ENCODE peak calls at places on chromosomes 2 and 18, in eight cellular contexts. Y is PC-9, B is fibroblast of pulmonary artery, O is upper lobe of left lung, F is stomach, I is tibial artery, M is GM12864, X is K562. D is an unnamed sample.

GRCh38 chr2:239459581-239459980 is 58.8 kb upstream of the HDAC4 start:
- DNase-seq in Y (no peak), B (no peak), O (no peak), F (peak; percentile 17), I (no peak), M (no peak), X (no peak), D (no peak)

GRCh38 chr2:96489261-96489660 is 15.9 kb downstream of the NEURL3 start:
- DNase-seq in Y (no peak), B (no peak), O (no peak), F (no peak), I (no peak), M (no peak), X (no peak), D (no peak)

GRCh38 chr2:104733544-104733943 is 120.4 kb upstream of the POU3F3 start:
- DNase-seq in Y (peak; percentile 9), B (no peak), O (no peak), F (no peak), I (no peak), M (peak; percentile 19), X (peak; percentile 60), D (no peak)

GRCh38 chr2:43634604-43635306 is 2.3 kb upstream of the PLEKHH2 start:
- DNase-seq in Y (no peak), B (peak; percentile 80), O (no peak), F (no peak), I (no peak), M (no peak), X (no peak), D (peak; percentile 91)

GRCh38 chr2:225319872-225320271 is 79.6 kb upstream of the NYAP2 start:
- DNase-seq in Y (no peak), B (no peak), O (no peak), F (no peak), I (no peak), M (no peak), X (no peak), D (no peak)

GRCh38 chr2:24939353-24939752 is 19.3 kb upstream of the ADCY3 start:
- DNase-seq in Y (no peak), B (no peak), O (no peak), F (no peak), I (no peak), M (no peak), X (no peak), D (no peak)

GRCh38 chr2:19532797-19533196 is 174.4 kb upstream of the OSR1 start:
- DNase-seq in Y (no peak), B (peak; percentile 37), O (no peak), F (no peak), I (no peak), M (no peak), X (no peak), D (peak; percentile 76)

GRCh38 chr2:69701100-69701945 is 40.6 kb upstream of the ANXA4 start:
- DNase-seq in Y (no peak), B (no peak), O (no peak), F (no peak), I (no peak), M (no peak), X (no peak), D (no peak)

GRCh38 chr18:45050712-45051639 is 370.3 kb downstream of the SETBP1 start:
- DNase-seq in Y (no peak), B (peak; percentile 84), O (no peak), F (no peak), I (no peak), M (no peak), X (no peak), D (peak; percentile 97)

GRCh38 chr2:241029599-241030332 is 31.3 kb downstream of the SNED1 start:
- DNase-seq in Y (no peak), B (no peak), O (peak; percentile 76), F (no peak), I (no peak), M (no peak), X (no peak), D (no peak)

GRCh38 chr2:128735296-128735960 is 416.8 kb upstream of the HS6ST1 start:
- DNase-seq in Y (no peak), B (no peak), O (peak; percentile 59), F (no peak), I (no peak), M (no peak), X (no peak), D (no peak)

GRCh38 chr2:99939135-99939534 is 203.3 kb downstream of the AFF3 start:
- DNase-seq in Y (no peak), B (no peak), O (no peak), F (no peak), I (no peak), M (no peak), X (no peak), D (no peak)

GRCh38 chr2:157190151-157190550 is 67.4 kb upstream of the GALNT5 start:
- DNase-seq in Y (no peak), B (peak; percentile 86), O (no peak), F (no peak), I (no peak), M (no peak), X (no peak), D (peak; percentile 82)

DNA sequence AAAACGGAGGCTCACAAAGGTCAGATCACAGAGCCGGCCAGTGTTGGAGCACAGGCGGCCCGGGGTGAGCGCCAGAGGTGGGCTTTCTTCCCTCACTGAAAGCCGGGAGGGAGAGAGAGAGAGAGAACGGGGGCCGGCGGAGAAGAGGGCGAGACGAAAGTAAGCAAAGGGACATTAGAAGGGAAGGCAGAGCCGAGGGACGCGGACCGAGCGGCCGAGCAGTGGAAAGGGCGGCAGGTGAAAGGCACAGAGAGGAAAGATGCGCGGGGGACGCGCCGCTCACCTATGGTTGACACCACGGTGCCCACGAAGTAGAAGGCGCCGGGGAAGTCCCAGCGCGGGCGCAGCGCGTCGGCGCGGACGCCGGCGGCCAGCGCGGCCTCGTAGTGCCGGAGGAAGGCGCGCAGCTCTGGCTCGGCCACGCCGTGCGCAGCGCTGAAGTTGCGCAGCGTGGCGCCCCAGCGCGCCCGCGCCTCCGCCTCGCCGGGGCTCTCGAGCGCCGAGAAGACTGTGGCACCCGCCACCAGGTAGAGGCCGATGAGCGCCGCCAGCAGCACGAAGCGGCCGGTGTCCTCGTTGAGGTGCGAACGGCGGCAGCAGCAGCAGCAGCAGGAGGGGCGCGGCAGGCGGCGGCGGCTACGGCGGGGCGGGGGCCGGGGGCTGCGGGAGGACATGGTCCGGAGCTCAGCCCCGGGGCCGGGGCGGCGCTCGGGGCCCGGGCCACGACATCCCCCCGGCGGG is 166.9 kb downstream of the MSH2 start:
- DNase-seq in Y (no peak), B (peak; percentile 17), O (peak; percentile 79), F (no peak), I (no peak), M (no peak), X (no peak), D (peak; percentile 6)
- H3K4me3 ChIP-seq in Y (no peak overlapping the region), B (no peak overlapping the region), O (peak overlapping the region; percentile 37), F (peak overlapping the region; percentile 31), I (no peak overlapping the region), M (peak overlapping the region; percentile 20), X (no peak overlapping the region), D (no peak overlapping the region)

GRCh38 chr18:24736686-24737085 is 276.2 kb downstream of the HRH4 start:
- DNase-seq in Y (no peak), B (no peak), O (no peak), F (no peak), I (no peak), M (no peak), X (no peak), D (no peak)
- TF ChIP-seq CTCF in Y (no peak), B (no peak), O (no peak), F (no peak), I (no peak), M (no peak), X (no peak), D (no peak)

GRCh38 chr2:98909381-98910211 is 26.4 kb downstream of the CRACDL start:
- DNase-seq in Y (peak; percentile 92), B (peak; percentile 93), O (no peak), F (peak; percentile 94), I (no peak), M (no peak), X (no peak), D (peak; percentile 85)
- H3K4me3 ChIP-seq in Y (no peak overlapping the region), B (no peak overlapping the region), O (no peak overlapping the region), F (no peak overlapping the region), I (no peak overlapping the region), M (no peak overlapping the region), X (no peak overlapping the region), D (no peak overlapping the region)

GRCh38 chr2:85255813-85256581 is 71.8 kb downstream of the TGOLN2 start:
- DNase-seq in Y (peak; percentile 56), B (peak; percentile 62), O (peak; percentile 68), F (no peak), I (no peak), M (no peak), X (no peak), D (no peak)

GRCh38 chr2:85257359-85258193 is 70.2 kb downstream of the TGOLN2 start:
- DNase-seq in Y (peak; percentile 60), B (no peak), O (peak; percentile 48), F (no peak), I (no peak), M (no peak), X (no peak), D (peak; percentile 68)

GRCh38 chr2:85255456-85255812 is 72.4 kb downstream of the TGOLN2 start:
- DNase-seq in Y (no peak), B (no peak), O (no peak), F (no peak), I (no peak), M (no peak), X (no peak), D (no peak)

GRCh38 chr2:85253890-85254289 is 73.9 kb downstream of the TGOLN2 start:
- DNase-seq in Y (no peak), B (no peak), O (no peak), F (no peak), I (no peak), M (no peak), X (no peak), D (no peak)

GRCh38 chr2:85254540-85255261 is 73.1 kb downstream of the TGOLN2 start:
- DNase-seq in Y (no peak), B (no peak), O (no peak), F (no peak), I (no peak), M (no peak), X (no peak), D (no peak)
- TF ChIP-seq CTCF in Y (no peak), B (no peak), O (no peak), F (no peak), I (no peak), M (no peak), X (no peak), D (no peak)

GRCh38 chr18:38198956-38199355 is 633.4 kb upstream of the CELF4 start:
- DNase-seq in Y (no peak), B (no peak), O (no peak), F (no peak), I (no peak), M (no peak), X (no peak), D (no peak)
- H3K4me3 ChIP-seq in Y (no peak overlapping the region), B (no peak overlapping the region), O (no peak overlapping the region), F (no peak overlapping the region), I (no peak overlapping the region), M (no peak overlapping the region), X (no peak overlapping the region), D (no peak overlapping the region)

GRCh38 chr2:171141320-171141719 is 19.4 kb downstream of the TLK1 start:
- DNase-seq in Y (no peak), B (no peak), O (no peak), F (no peak), I (no peak), M (no peak), X (no peak), D (peak; percentile 21)
- TF ChIP-seq CTCF in Y (no peak), B (no peak), O (no peak), F (peak; percentile 10), I (no peak), M (no peak), X (peak; percentile 19), D (no peak)

GRCh38 chr2:236663671-236664101 is 94.1 kb downstream of the ACKR3 start:
- DNase-seq in Y (no peak), B (peak; percentile 69), O (no peak), F (no peak), I (peak; percentile 61), M (no peak), X (no peak), D (peak; percentile 87)
- H3K4me3 ChIP-seq in Y (no peak overlapping the region), B (no peak overlapping the region), O (no peak overlapping the region), F (no peak overlapping the region), I (no peak overlapping the region), M (no peak overlapping the region), X (no peak overlapping the region), D (no peak overlapping the region)